ENCODE peak calls at places on chromosomes 1 and 21, in eight cellular contexts. G, D, A, T, U, X, W and N are unnamed samples.

GRCh38 chr1:30378991-30379581 is 344.3 kb downstream of the MATN1 start:
- DNase-seq in G (no peak), D (peak), A (no peak), T (no peak), U (peak), X (no peak), W (peak), N (no peak)

GRCh38 chr1:156676820-156677615 is at the start of gene NES:
- DNase-seq in G (no peak), D (peak), A (no peak), T (no peak), U (peak), X (peak), W (peak), N (peak)

GRCh38 chr21:45405271-45405818 is 380 bp downstream of the COL18A1 start:
- DNase-seq in G (no peak), D (peak), A (no peak), T (no peak), U (no peak), X (no peak), W (peak), N (peak)

GRCh38 chr1:26021647-26022403 is at the start of gene EXTL1:
- DNase-seq in G (no peak), D (peak), A (no peak), T (no peak), U (peak), X (no peak), W (no peak), N (no peak)

GRCh38 chr1:7515175-7515574 is 255.9 kb upstream of the VAMP3 start:
- DNase-seq in G (no peak), D (no peak), A (no peak), T (no peak), U (no peak), X (no peak), W (no peak), N (no peak)

GRCh38 chr1:114040273-114041043 is 61.2 kb downstream of the OLFML3 start:
- DNase-seq in G (peak), D (no peak), A (no peak), T (no peak), U (no peak), X (no peak), W (no peak), N (no peak)

GRCh38 chr1:197440730-197441129 is 172.7 kb downstream of the CRB1 start:
- DNase-seq in G (no peak), D (no peak), A (no peak), T (no peak), U (no peak), X (no peak), W (no peak), N (no peak)

GRCh38 chr21:45158491-45159423 is 84.4 kb downstream of the ADARB1 start:
- DNase-seq in G (no peak), D (no peak), A (no peak), T (no peak), U (no peak), X (no peak), W (no peak), N (peak)